ENCODE peak calls at places on chromosomes 6 and 20, in seven cellular contexts. R is sigmoid colon, Z is HCT116, C is GM12878, G is breast epithelium, A is body of pancreas, J is HepG2. I is an unnamed sample.

GRCh38 chr6:15796130-15796766 is 133.4 kb upstream of the DTNBP1 start:
- DNase-seq in Z (no peak), A (no peak), R (no peak), J (no peak), C (no peak), G (no peak), I (no peak)

GRCh38 chr20:64035066-64035932 is 683 bp upstream of the C20orf204 start:
- DNase-seq in Z (no peak), J (no peak), G (no peak), A (no peak), R (peak; percentile 42), C (peak; percentile 59), I (no peak)

GRCh38 chr20:50273601-50274491 is 83.2 kb downstream of the CEBPB start:
- DNase-seq in C (no peak), G (no peak), J (no peak), R (peak; percentile 70), Z (no peak), A (no peak), I (no peak)

GRCh38 chr6:15247750-15248450 is 2.0 kb downstream of the JARID2 start:
- DNase-seq in C (no peak), Z (no peak), G (peak; percentile 41), A (peak; percentile 54), J (peak; percentile 46), R (peak; percentile 80), I (peak; percentile 57)

GRCh38 chr6:42724825-42725224 is 2.4 kb upstream of the PRPH2 start:
- DNase-seq in Z (no peak), G (no peak), C (no peak), A (no peak), J (no peak), R (no peak), I (no peak)

GRCh38 chr6:148524509-148524908 is 181.9 kb downstream of the SASH1 start:
- DNase-seq in C (no peak), R (no peak), G (no peak), Z (no peak), A (no peak), J (no peak), I (no peak)

GRCh38 chr6:57284056-57284455 is 33.4 kb upstream of the PRIM2 start:
- DNase-seq in R (no peak), C (no peak), G (no peak), J (no peak), Z (no peak), A (no peak), I (no peak)

GRCh38 chr6:40957616-40958492 is 81.2 kb downstream of the UNC5CL start:
- DNase-seq in J (peak; percentile 88), A (peak; percentile 21), R (no peak), C (no peak), G (no peak), Z (peak; percentile 24), I (no peak)

GRCh38 chr6:105794263-105794662 is 291.9 kb upstream of the PRDM1 start:
- DNase-seq in G (peak; percentile 54), C (no peak), Z (no peak), J (peak; percentile 35), R (peak; percentile 82), A (peak; percentile 74), I (peak; percentile 63)

GRCh38 chr6:167660944-167661343 is 165.8 kb upstream of the AFDN start:
- DNase-seq in A (no peak), J (no peak), Z (no peak), R (no peak), G (no peak), C (no peak), I (no peak)

GRCh38 chr6:36631326-36632046 is 37.3 kb downstream of the SRSF3 start:
- DNase-seq in A (no peak), G (no peak), J (no peak), R (no peak), Z (no peak), C (no peak), I (no peak)

GRCh38 chr6:28537509-28538140 is 11.9 kb downstream of the GPX5 start:
- DNase-seq in A (no peak), R (no peak), J (no peak), Z (peak; percentile 90), G (no peak), C (peak; percentile 32), I (no peak)

GRCh38 chr20:57061058-57061900 is 205.2 kb downstream of the BMP7 start:
- DNase-seq in R (peak; percentile 73), G (peak; percentile 58), J (no peak), Z (no peak), C (no peak), A (no peak), I (no peak)

GRCh38 chr6:27478141-27478705 is 5.3 kb upstream of the ZNF184 start:
- DNase-seq in Z (no peak), C (no peak), A (no peak), J (no peak), R (no peak), G (no peak), I (no peak)

GRCh38 chr6:29624520-29624961 is 8.4 kb downstream of the GABBR1 start:
- DNase-seq in C (no peak), Z (no peak), A (no peak), G (no peak), R (no peak), J (no peak), I (no peak)

GRCh38 chr20:51184289-51184688 is 161.4 kb upstream of the KCNG1 start:
- DNase-seq in R (no peak), A (no peak), J (no peak), Z (no peak), G (no peak), C (no peak), I (no peak)

GRCh38 chr6:144722214-144722737 is 437.1 kb downstream of the UTRN start:
- DNase-seq in C (no peak), R (no peak), G (no peak), A (no peak), J (no peak), Z (no peak), I (no peak)

GRCh38 chr20:53609501-53610445 is 16.1 kb upstream of the ZNF217 start:
- DNase-seq in C (no peak), J (no peak), R (peak; percentile 74), Z (no peak), A (peak; percentile 46), G (peak; percentile 18), I (peak; percentile 63)

GRCh38 chr6:50889912-50890311 is 71.2 kb downstream of the TFAP2B start:
- DNase-seq in A (no peak), J (no peak), R (no peak), C (no peak), G (no peak), Z (no peak), I (no peak)

GRCh38 chr6:126195625-126196236 is 144.2 kb upstream of the CENPW start:
- DNase-seq in R (no peak), C (no peak), A (no peak), J (no peak), G (no peak), Z (no peak), I (no peak)

GRCh38 chr6:2990179-2990931 is 9.3 kb upstream of the NQO2 start:
- DNase-seq in R (peak; percentile 74), C (no peak), Z (no peak), A (peak; percentile 44), J (no peak), G (no peak), I (peak; percentile 47)

DNA sequence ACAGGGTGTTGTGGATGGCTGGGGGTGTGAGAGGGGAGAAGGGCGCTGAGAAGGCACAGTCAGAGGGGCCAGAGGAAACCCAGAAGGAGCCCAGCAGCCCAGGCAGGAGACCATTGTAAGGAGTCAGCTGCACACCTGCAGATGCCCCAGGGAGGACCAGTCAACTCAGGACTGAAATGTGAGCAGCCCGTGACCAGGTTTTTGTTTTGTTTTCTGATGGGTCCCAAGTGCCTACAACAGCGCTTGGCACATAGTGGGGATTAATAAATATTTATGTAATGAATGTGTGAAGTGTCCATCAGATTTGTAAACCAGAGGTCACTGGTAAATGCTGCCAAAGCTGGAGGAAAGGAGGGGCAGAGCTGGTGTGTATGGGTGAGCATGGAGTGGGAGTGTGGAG is 30.2 kb downstream of the TRAM2 start:
- DNase-seq in G (no peak), C (peak; percentile 26), J (no peak), A (no peak), Z (no peak), R (no peak), I (no peak)
- H3K4me1 ChIP-seq in G (peaks cover 16% of the 10 kb centered on the region), C (peaks cover 28% of the 10 kb centered on the region), J (peaks cover 100% of the 10 kb centered on the region), A (peaks cover 72% of the 10 kb centered on the region), Z (peaks cover 17% of the 10 kb centered on the region), R (no peaks in the 10 kb centered on the region), I (peaks cover 35% of the 10 kb centered on the region)

GRCh38 chr6:21033575-21034026 is 499.3 kb downstream of the CDKAL1 start:
- DNase-seq in J (no peak), R (peak; percentile 75), C (no peak), A (peak; percentile 27), Z (no peak), G (peak; percentile 58), I (peak; percentile 66)
- TF ChIP-seq POLR2A in J (no peak), R (no peak), C (no peak), A (no peak), Z (no peak), G (no peak), I (no peak)

DNA sequence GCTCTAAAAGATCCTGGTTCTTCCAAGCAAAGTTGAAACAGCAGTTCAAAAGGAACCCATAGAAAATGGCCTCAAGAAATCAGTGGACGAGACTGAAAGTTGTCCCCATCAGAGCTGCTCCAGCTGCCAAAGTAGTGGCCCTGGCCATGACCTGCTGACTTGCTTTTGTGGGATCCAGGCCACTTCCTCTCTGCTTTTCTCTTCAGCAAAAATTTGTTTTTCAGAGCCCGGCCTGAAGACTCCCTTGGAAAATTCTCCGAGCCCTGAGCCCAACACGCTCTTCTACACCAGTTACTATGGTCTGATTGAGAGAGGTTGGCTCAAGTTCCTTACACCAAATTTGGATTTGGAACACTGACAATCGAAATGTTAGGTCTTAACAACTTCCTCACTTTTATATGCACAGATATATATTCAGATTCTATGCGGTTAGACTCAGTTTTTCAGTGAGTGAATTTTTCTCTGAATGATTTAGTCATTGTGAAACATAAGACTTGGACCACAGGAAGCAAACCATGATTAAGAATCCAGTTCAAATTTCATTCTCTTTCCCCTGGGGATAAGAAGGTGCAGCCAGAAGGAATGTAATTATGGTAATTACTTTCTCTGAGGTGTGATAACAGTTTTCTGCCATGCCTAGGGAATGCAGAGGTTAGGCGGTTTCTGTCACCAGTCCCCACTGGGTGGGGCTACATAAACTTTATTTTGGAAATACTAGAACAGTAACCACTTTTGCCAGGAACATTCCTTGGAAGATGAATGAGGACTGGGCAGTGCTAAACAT is 365.3 kb downstream of the SYNE1 start:
- DNase-seq in G (peak; percentile 24), R (no peak), A (no peak), C (peak; percentile 13), Z (no peak), J (no peak), I (peak; percentile 63)
- H3K4me1 ChIP-seq in G (peaks cover 7% of the 10 kb centered on the region), R (no peaks in the 10 kb centered on the region), A (peaks cover 33% of the 10 kb centered on the region), C (peaks cover 9% of the 10 kb centered on the region), Z (no peaks in the 10 kb centered on the region), J (peaks cover 4% of the 10 kb centered on the region), I (peaks cover 19% of the 10 kb centered on the region)

DNA sequence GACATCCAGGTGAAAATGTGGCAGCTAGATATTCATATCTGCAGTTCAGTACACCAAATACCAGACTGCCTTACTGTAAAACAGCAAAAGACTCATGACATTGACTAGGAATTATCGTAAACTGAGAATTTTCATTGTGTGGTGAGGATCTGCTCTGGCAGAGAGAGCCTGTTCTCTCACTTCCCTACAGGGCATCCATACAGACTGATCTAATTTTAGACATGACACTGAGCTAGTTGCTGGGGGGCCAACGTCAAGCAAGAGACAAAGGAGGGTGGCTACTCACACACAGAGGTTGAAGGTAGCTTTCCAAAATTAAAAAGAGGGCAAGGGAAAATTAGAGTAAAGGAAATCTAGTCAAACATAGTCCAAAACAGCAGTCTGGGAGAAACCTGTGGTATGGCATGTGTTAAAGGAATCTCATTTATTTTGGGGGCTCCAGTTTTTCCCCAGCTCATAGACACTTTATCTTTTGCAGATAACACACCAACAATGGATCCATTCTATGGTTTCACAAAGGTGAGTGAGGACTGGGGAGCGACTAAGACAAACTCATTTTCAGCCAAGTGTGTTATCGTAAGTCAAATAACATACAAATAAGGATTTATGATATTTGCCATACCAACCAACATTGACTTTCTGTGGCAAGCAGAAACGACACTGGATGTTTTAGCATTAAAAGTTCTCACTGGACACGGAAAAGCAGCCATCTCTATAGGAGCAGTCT is 36.6 kb upstream of the NHSL1 start:
- DNase-seq in G (no peak), J (peak; percentile 65), Z (no peak), A (no peak), R (no peak), C (no peak), I (no peak)
- TF ChIP-seq POLR2A in G (no peak), J (no peak), Z (no peak), A (no peak), R (no peak), C (no peak), I (no peak)

I was measured in ovary.